ENCODE peak calls at places on chromosome 12, in four cellular contexts. Y, N, A and O are unnamed samples.

GRCh38 chr12:13627536-13627935 is 353.9 kb downstream of the GRIN2B start:
- DNase-seq in N (no peak), A (no peak), Y (no peak), O (no peak)

GRCh38 chr12:131851741-131852550 is 23.8 kb downstream of the MMP17 start:
- DNase-seq in N (no peak), Y (no peak), A (no peak), O (peak)

GRCh38 chr12:8544295-8544694 is 3.6 kb upstream of the CLEC4E start:
- DNase-seq in A (peak), Y (peak), N (peak), O (peak)

GRCh38 chr12:57452181-57452936 is 2.7 kb upstream of the INHBE start:
- DNase-seq in Y (peak), N (no peak), A (no peak), O (peak)

GRCh38 chr12:83823386-83824045 is 1089.1 kb downstream of the SLC6A15 start:
- DNase-seq in Y (peak), N (peak), A (no peak), O (peak)

GRCh38 chr12:132144115-132145071 is at the start of the genes DDX51 and NOC4L:
- DNase-seq in N (peak), Y (peak), A (peak), O (peak)

GRCh38 chr12:118358607-118359540 is 13.8 kb downstream of the TAOK3 start:
- DNase-seq in N (no peak), Y (peak), A (no peak), O (peak)

GRCh38 chr12:11727133-11727664 is 77.7 kb downstream of the ETV6 start:
- DNase-seq in Y (no peak), N (no peak), A (no peak), O (no peak)

GRCh38 chr12:4172999-4173398 is 100.6 kb upstream of the CCND2 start:
- DNase-seq in A (no peak), N (no peak), Y (no peak), O (no peak)

GRCh38 chr12:56687225-56688128 is 607 bp downstream of the PTGES3 start:
- DNase-seq in N (peak), Y (peak), A (peak), O (peak)

GRCh38 chr12:48795550-48796455 is 6.9 kb upstream of the ADCY6 start:
- DNase-seq in N (peak), Y (peak), A (peak), O (peak)

DNA sequence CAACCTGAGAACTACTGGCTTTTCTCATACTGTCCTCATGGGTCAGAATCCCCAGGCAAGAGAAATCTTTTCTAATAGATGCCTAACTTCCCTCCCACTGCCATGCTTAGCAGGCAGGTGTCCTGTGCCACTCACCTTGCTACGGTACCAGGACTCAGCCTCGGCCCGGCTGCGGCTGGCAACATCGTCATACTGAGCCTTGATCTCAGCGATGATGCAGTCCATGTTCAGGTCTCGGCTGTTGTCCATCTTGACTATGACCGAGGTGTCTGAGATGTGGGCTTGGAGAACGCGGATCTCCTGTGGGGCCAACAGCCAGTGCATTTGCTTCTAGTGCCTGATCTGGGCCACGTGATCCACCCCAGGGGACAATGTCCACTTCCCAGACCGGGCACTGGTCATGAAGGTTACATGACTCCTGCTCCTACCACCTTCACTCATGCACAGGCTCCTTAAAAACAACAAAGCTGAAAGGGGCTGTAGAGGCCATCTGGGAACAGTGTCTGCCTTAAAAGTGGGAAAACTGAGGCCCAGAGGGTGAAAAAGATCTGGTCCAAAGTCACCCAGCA is 4.1 kb downstream of the KRT85 start:
- DNase-seq in N (no peak), Y (no peak), A (no peak), O (no peak)
- TF ChIP-seq CTCF in N (no peak), Y (no peak), A (no peak), O (no peak)

DNA sequence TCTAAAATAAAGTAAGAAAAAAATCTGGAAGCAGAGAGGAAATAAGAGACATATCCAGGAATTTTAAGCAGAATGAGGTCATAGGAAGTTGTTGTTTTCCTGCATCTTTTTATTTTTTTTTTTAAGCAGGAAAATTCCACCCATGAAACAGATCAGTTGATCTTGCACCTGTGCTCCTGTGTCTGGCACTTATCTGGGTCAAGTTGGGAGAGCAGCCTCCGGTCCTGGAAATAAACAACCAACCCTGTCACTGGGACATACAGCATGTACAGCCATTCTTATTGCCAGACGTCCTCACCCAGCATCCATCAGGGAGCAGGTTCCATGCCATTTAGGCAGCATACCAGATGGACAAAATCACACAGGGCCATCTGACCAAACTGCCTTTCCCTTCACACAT is 266.0 kb upstream of the BTG1 start:
- DNase-seq in N (peak), Y (no peak), A (no peak), O (no peak)
- TF ChIP-seq MAX in N (no peak), Y (no peak), A (no peak), O (no peak)

GRCh38 chr12:89309452-89309802 is 42.9 kb downstream of the DUSP6 start:
- DNase-seq in Y (no peak), N (no peak), A (no peak), O (no peak)

GRCh38 chr12:89309815-89310214 is 42.5 kb downstream of the DUSP6 start:
- DNase-seq in Y (no peak), A (no peak), N (no peak), O (no peak)

GRCh38 chr12:89316705-89317139 is 35.6 kb downstream of the DUSP6 start:
- DNase-seq in N (no peak), Y (peak), A (no peak), O (no peak)

GRCh38 chr12:89311703-89312293 is 40.5 kb downstream of the DUSP6 start:
- DNase-seq in N (no peak), Y (no peak), A (no peak), O (no peak)

DNA sequence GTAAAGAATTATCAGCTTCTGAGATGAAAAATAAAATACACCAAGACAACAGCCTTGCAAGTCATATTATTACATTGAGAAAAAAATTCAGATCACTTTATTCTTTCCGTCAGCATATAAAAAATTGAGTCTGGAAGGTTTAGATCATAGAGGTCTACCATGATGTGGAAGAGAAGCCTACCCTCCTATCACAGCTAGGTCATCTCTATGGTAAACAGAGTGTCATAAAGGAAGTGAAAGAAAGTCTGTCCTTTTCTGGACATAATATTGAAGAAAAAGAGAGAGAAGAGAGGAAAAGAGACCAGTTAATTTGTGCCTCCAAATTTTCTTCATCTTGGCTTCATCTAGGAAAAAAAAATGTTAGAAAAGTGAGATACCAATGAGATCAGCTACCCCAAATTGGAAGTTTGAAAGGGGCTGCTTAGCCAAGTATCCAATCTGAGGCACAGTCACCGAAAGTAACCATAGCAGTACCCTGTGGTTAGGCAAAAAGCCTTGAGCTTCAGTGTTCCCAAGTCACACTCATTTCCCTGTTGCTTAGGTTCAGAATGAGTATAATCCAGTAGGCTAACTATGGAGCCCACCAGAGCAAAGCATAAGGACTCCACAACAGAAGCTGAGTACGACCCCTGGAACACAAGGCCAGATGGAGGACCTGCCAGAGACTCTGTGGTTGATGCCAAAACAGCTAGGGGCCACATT is 38.1 kb downstream of the DUSP6 start:
- DNase-seq in A (no peak), Y (no peak), N (no peak), O (no peak)
- TF ChIP-seq CTCF in A (no peak), Y (no peak), N (no peak), O (no peak)

GRCh38 chr12:64457466-64457865 is 5.5 kb downstream of the TBK1 start:
- DNase-seq in N (no peak), Y (no peak), A (no peak), O (no peak)
- TF ChIP-seq MAX in N (no peak), Y (no peak), A (no peak), O (no peak)